ENCODE peak calls at places on chromosomes 1 and 21, in five cellular contexts. H is ELF-1; O is sigmoid colon; W is stimulated activated CD8-positive, alpha-beta memory T cell treated with anti-CD3 and anti-CD28 coated beads, Interleukin-4, amount 100 ng/mL, for 1 hour; J is T-cell. A is an unnamed sample.

GRCh38 chr1:248923932-248924331 is 17.9 kb downstream of the PGBD2 start:
- DNase-seq in H (no peak), O (no peak), W (no peak), J (no peak), A (no peak)

GRCh38 chr21:28752131-28752530 is 240.5 kb downstream of the LTN1 start:
- DNase-seq in H (no peak), O (no peak), W (no peak), J (no peak), A (no peak)

GRCh38 chr21:35291034-35291433 is 241.9 kb upstream of the RUNX1 start:
- DNase-seq in H (no peak), O (no peak), W (no peak), J (no peak), A (no peak)

GRCh38 chr1:118783095-118783758 is 204.9 kb downstream of the TBX15 start:
- DNase-seq in H (no peak), O (no peak), W (no peak), J (no peak), A (no peak)

GRCh38 chr1:35894183-35894582 is 11.2 kb downstream of the AGO1 start:
- DNase-seq in H (no peak), O (no peak), W (no peak), J (no peak), A (no peak)

GRCh38 chr1:243646841-243647240 is 203.2 kb downstream of the AKT3 start:
- DNase-seq in H (no peak), O (no peak), W (no peak), J (no peak), A (no peak)

GRCh38 chr1:91402023-91402422 is 2.6 kb downstream of the HFM1 start:
- DNase-seq in H (no peak), O (no peak), W (no peak), J (no peak), A (peak; percentile 52)

GRCh38 chr21:26405071-26405470 is 168.0 kb downstream of the CYYR1 start:
- DNase-seq in H (no peak), O (no peak), W (no peak), J (no peak), A (peak; percentile 19)

GRCh38 chr1:162040657-162041056 is 17.0 kb upstream of the OLFML2B start:
- DNase-seq in H (peak; percentile 56), O (no peak), W (no peak), J (no peak), A (no peak)

GRCh38 chr1:231332761-231333160 is 4.9 kb downstream of the EXOC8 start:
- DNase-seq in H (no peak), O (no peak), W (no peak), J (no peak), A (no peak)

GRCh38 chr1:3899776-3900149 is 309 bp downstream of the C1orf174 start:
- DNase-seq in H (no peak), O (no peak), W (no peak), J (no peak), A (no peak)

GRCh38 chr1:246677842-246678241 is 46.4 kb upstream of the SCCPDH start:
- DNase-seq in H (no peak), O (no peak), W (no peak), J (no peak), A (peak; percentile 87)